ENCODE peak calls at places on chromosomes 6 and 20, in seven cellular contexts. X is stimulated activated CD8-positive, alpha-beta memory T cell treated with anti-CD3 and anti-CD28 coated beads, Interleukin-15, amount 100 ng/mL, for 1 hour; Q is effector CD8-positive, alpha-beta T cell; I is cardiac septum; R is NCI-H1105; B is T-helper 9 cell; J is Daoy. N is an unnamed sample.

GRCh38 chr20:48597521-48598302 is 230.1 kb downstream of the PREX1 start:
- DNase-seq in B (no peak), Q (no peak), J (no peak), R (no peak), I (peak), X (no peak), N (no peak)

GRCh38 chr6:159979136-159979874 is 10.4 kb downstream of the IGF2R start:
- DNase-seq in I (no peak), Q (no peak), R (no peak), J (peak), B (peak), X (peak), N (no peak)

GRCh38 chr6:130513770-130514169 is 148.0 kb downstream of the TMEM200A start:
- DNase-seq in B (peak), Q (peak), X (no peak), I (no peak), R (no peak), J (no peak), N (no peak)

GRCh38 chr6:104301921-104302320 is 557.8 kb downstream of the HACE1 start:
- DNase-seq in I (no peak), X (no peak), Q (no peak), J (no peak), B (no peak), R (no peak), N (no peak)

GRCh38 chr6:41177287-41177686 is 14.4 kb upstream of the TREM2 start:
- DNase-seq in I (no peak), J (no peak), X (no peak), R (no peak), B (no peak), Q (no peak), N (no peak)

GRCh38 chr6:53031281-53031680 is 33.9 kb upstream of the FBXO9 start:
- DNase-seq in I (no peak), B (no peak), Q (no peak), X (no peak), J (no peak), R (no peak), N (no peak)

GRCh38 chr6:107192739-107193296 is 77.5 kb upstream of the BEND3 start:
- DNase-seq in J (no peak), B (no peak), X (no peak), I (no peak), R (peak), Q (no peak), N (no peak)

GRCh38 chr6:7389162-7389450 is 436 bp downstream of the CAGE1 start:
- DNase-seq in B (no peak), R (no peak), J (no peak), X (no peak), I (no peak), Q (no peak), N (no peak)

GRCh38 chr20:53598140-53599038 is 4.8 kb upstream of the ZNF217 start:
- DNase-seq in J (no peak), Q (no peak), X (no peak), B (no peak), R (no peak), I (no peak), N (no peak)

GRCh38 chr20:19748687-19749086 is 9.4 kb upstream of the RIN2 start:
- DNase-seq in J (no peak), X (no peak), I (no peak), B (no peak), Q (no peak), R (no peak), N (no peak)

GRCh38 chr6:117449549-117450439 is 24.1 kb upstream of the ROS1 start:
- DNase-seq in B (peak), X (peak), Q (peak), I (no peak), R (peak), J (peak), N (peak)

GRCh38 chr6:49563006-49563886 is 12.8 kb downstream of the C6orf141 start:
- DNase-seq in X (no peak), B (no peak), Q (no peak), J (no peak), I (no peak), R (no peak), N (no peak)

GRCh38 chr20:3616250-3616649 is 46.9 kb downstream of the GFRA4 start:
- DNase-seq in X (no peak), Q (no peak), I (no peak), J (peak), R (no peak), B (no peak), N (no peak)

GRCh38 chr6:11430036-11430435 is 107.5 kb upstream of the TMEM170B start:
- DNase-seq in J (peak), B (no peak), I (no peak), R (no peak), X (no peak), Q (no peak), N (no peak)

GRCh38 chr20:19670829-19671228 is 87.2 kb upstream of the RIN2 start:
- DNase-seq in R (no peak), I (no peak), Q (no peak), X (no peak), J (no peak), B (no peak), N (no peak)

GRCh38 chr6:53436904-53437303 is 88.2 kb upstream of the ELOVL5 start:
- DNase-seq in R (no peak), Q (no peak), J (no peak), B (no peak), X (no peak), I (no peak), N (no peak)

GRCh38 chr20:60050193-60050960 is 92.2 kb downstream of the CDH26 start:
- DNase-seq in I (no peak), X (no peak), R (no peak), B (no peak), Q (no peak), J (no peak), N (no peak)

GRCh38 chr6:467111-467510 is 75.6 kb downstream of the IRF4 start:
- DNase-seq in Q (no peak), X (no peak), R (no peak), J (no peak), I (no peak), B (no peak), N (no peak)

GRCh38 chr6:38345586-38345985 is 294.1 kb downstream of the BTBD9 start:
- DNase-seq in J (no peak), B (no peak), R (no peak), Q (no peak), I (no peak), X (no peak), N (no peak)

GRCh38 chr20:31666258-31667042 is 28.7 kb downstream of the COX4I2 start:
- DNase-seq in R (no peak), Q (no peak), J (no peak), B (no peak), I (no peak), X (no peak), N (no peak)

GRCh38 chr20:41185013-41185757 is 47.8 kb downstream of the PLCG1 start:
- DNase-seq in B (no peak), X (no peak), R (no peak), I (peak), J (no peak), Q (no peak), N (no peak)

GRCh38 chr6:66161546-66162108 is 454.6 kb upstream of the EYS start:
- DNase-seq in R (no peak), Q (no peak), B (no peak), I (no peak), J (no peak), X (no peak), N (no peak)

GRCh38 chr6:139967497-139967896 is 593.0 kb upstream of the CITED2 start:
- DNase-seq in J (no peak), X (no peak), B (no peak), R (no peak), Q (no peak), I (no peak), N (no peak)

GRCh38 chr6:31058128-31058894 is 48.0 kb downstream of the MUC22 start:
- DNase-seq in Q (no peak), B (no peak), R (no peak), J (peak), I (no peak), X (no peak), N (no peak)

GRCh38 chr6:84599991-84600390 is 164.4 kb downstream of the TBX18 start:
- DNase-seq in Q (no peak), J (no peak), R (no peak), B (no peak), X (no peak), I (no peak), N (no peak)

GRCh38 chr6:141103246-141103645 is 1029.5 kb upstream of the GJE1 start:
- DNase-seq in R (peak), I (no peak), X (no peak), J (peak), Q (no peak), B (no peak), N (no peak)

GRCh38 chr20:36394340-36394965 is 88.3 kb downstream of the DLGAP4 start:
- DNase-seq in I (no peak), X (no peak), Q (no peak), B (no peak), R (no peak), J (peak), N (no peak)

GRCh38 chr20:58818585-58819285 is 32.0 kb downstream of the GNAS-AS1 start:
- DNase-seq in I (no peak), B (no peak), Q (no peak), J (peak), R (no peak), X (no peak), N (no peak)

GRCh38 chr20:49424536-49424935 is 57.9 kb downstream of the KCNB1 start:
- DNase-seq in Q (no peak), R (peak), I (no peak), B (no peak), J (peak), X (no peak), N (no peak)

GRCh38 chr6:150409576-150410066 is 40.8 kb downstream of the IYD start:
- DNase-seq in R (peak), Q (no peak), X (no peak), B (no peak), I (no peak), J (peak), N (no peak)

GRCh38 chr6:71855406-71855805 is 30.9 kb upstream of the RIMS1 start:
- DNase-seq in I (no peak), Q (no peak), J (peak), X (no peak), R (peak), B (no peak), N (no peak)

GRCh38 chr6:26520088-26520839 is 17.9 kb upstream of the HMGN4 start:
- DNase-seq in Q (no peak), J (no peak), B (no peak), R (peak), I (no peak), X (no peak), N (no peak)

GRCh38 chr6:33992191-33992590 is 153.7 kb downstream of the GRM4 start:
- DNase-seq in R (no peak), Q (no peak), J (no peak), B (no peak), X (no peak), I (no peak), N (no peak)

GRCh38 chr6:56026461-56027180 is 151.2 kb upstream of the BMP5 start:
- DNase-seq in R (no peak), X (no peak), J (peak), B (no peak), I (no peak), Q (no peak), N (no peak)

GRCh38 chr6:137033828-137034227 is 10.9 kb downstream of the IL20RA start:
- DNase-seq in I (no peak), R (no peak), B (peak), J (peak), Q (no peak), X (peak), N (peak)

GRCh38 chr6:81371929-81372328 is 380.6 kb downstream of the TENT5A start:
- DNase-seq in I (no peak), R (no peak), J (no peak), X (no peak), B (no peak), Q (no peak), N (no peak)

N was measured in GM12864.